ENCODE peak calls at places on chromosomes 11 and 22, in seven cellular contexts. W is fibroblast of lung, S is spleen, O is mesendoderm, B is adrenal gland, L is mucosa of descending colon, X is body of pancreas. Y is an unnamed sample.

GRCh38 chr11:116217006-116217405 is 555.8 kb downstream of the BUD13 start:
- DNase-seq in B (peak; percentile 49), X (peak; percentile 22), L (peak; percentile 31), S (no peak), O (peak; percentile 63), W (peak; percentile 31), Y (no peak)

GRCh38 chr11:119055901-119056300 is 1.1 kb downstream of the HYOU1 start:
- DNase-seq in B (no peak), X (no peak), L (no peak), W (peak; percentile 34), O (peak; percentile 52), S (no peak), Y (no peak)

GRCh38 chr11:134230339-134230738 is 5.9 kb downstream of the VPS26B start:
- DNase-seq in B (no peak), L (no peak), W (no peak), S (no peak), O (no peak), X (no peak), Y (no peak)

GRCh38 chr22:46961591-46962290 is 199.3 kb downstream of the TBC1D22A start:
- DNase-seq in B (no peak), S (no peak), X (no peak), W (no peak), O (no peak), L (no peak), Y (no peak)

GRCh38 chr11:1659478-1659877 is 29.9 kb downstream of the KRTAP5-5 start:
- DNase-seq in B (no peak), X (no peak), W (no peak), O (no peak), S (no peak), L (no peak), Y (no peak)

GRCh38 chr11:7896026-7896785 is 34.9 kb downstream of the OR10A6 start:
- DNase-seq in L (no peak), X (peak; percentile 37), B (no peak), S (no peak), O (no peak), W (peak; percentile 43), Y (no peak)

GRCh38 chr11:76077575-76078150 is 128.6 kb downstream of the WNT11 start:
- DNase-seq in S (no peak), W (no peak), B (no peak), O (no peak), X (no peak), L (no peak), Y (no peak)

GRCh38 chr11:61688368-61689163 is 8.4 kb downstream of the DAGLA start:
- DNase-seq in S (no peak), L (peak; percentile 83), B (peak; percentile 62), X (peak; percentile 70), W (peak; percentile 46), O (no peak), Y (no peak)

GRCh38 chr22:36753120-36753802 is 22.7 kb downstream of the IFT27 start:
- DNase-seq in X (peak; percentile 8), B (no peak), O (peak; percentile 19), W (no peak), L (no peak), S (no peak), Y (no peak)

GRCh38 chr11:112300094-112300786 is 39.6 kb upstream of the PLET1 start:
- DNase-seq in S (no peak), L (no peak), W (no peak), X (no peak), B (no peak), O (no peak), Y (no peak)

GRCh38 chr22:21047035-21047661 is 1.4 kb downstream of the LRRC74B start:
- DNase-seq in X (no peak), B (no peak), O (no peak), W (no peak), L (no peak), S (peak; percentile 41), Y (no peak)

GRCh38 chr11:19766206-19766605 is 53.6 kb downstream of the NAV2 start:
- DNase-seq in S (no peak), B (no peak), W (peak; percentile 28), O (peak; percentile 30), X (no peak), L (no peak), Y (no peak)

GRCh38 chr22:24153353-24153752 is 27.9 kb upstream of the SUSD2 start:
- DNase-seq in S (peak; percentile 85), O (no peak), L (no peak), X (no peak), B (no peak), W (no peak), Y (no peak)

GRCh38 chr22:35997438-35997837 is 31.2 kb downstream of the RBFOX2 start:
- DNase-seq in O (peak; percentile 49), L (no peak), S (no peak), X (no peak), W (peak; percentile 83), B (no peak), Y (no peak)

GRCh38 chr22:42326786-42327185 is 56.3 kb upstream of the TCF20 start:
- DNase-seq in O (no peak), X (no peak), S (no peak), B (no peak), W (peak; percentile 16), L (no peak), Y (no peak)

GRCh38 chr11:6911946-6912345 is 8.9 kb upstream of the OR2D3 start:
- DNase-seq in W (peak; percentile 36), B (no peak), S (no peak), L (no peak), O (no peak), X (peak; percentile 24), Y (no peak)

GRCh38 chr22:40258463-40259046 is 80.8 kb downstream of the TNRC6B start:
- DNase-seq in B (no peak), O (no peak), L (no peak), W (peak; percentile 20), S (no peak), X (no peak), Y (peak; percentile 24)

GRCh38 chr22:16789860-16790493 is 35.2 kb downstream of the XKR3 start:
- DNase-seq in S (no peak), W (no peak), L (no peak), B (no peak), X (no peak), O (no peak), Y (no peak)

GRCh38 chr22:16793831-16794230 is 31.4 kb downstream of the XKR3 start:
- DNase-seq in L (no peak), O (no peak), B (no peak), X (no peak), S (no peak), W (no peak), Y (no peak)
- H3K4me3 ChIP-seq in L (no peak overlapping the region), O (no peak overlapping the region), B (no peak overlapping the region), X (no peak overlapping the region), S (no peak overlapping the region), W (no peak overlapping the region), Y (no peak overlapping the region)

GRCh38 chr11:35157814-35158213 is 18.8 kb downstream of the CD44 start:
- DNase-seq in W (no peak), S (no peak), X (no peak), L (no peak), B (no peak), O (peak; percentile 55), Y (no peak)
- H3K4me3 ChIP-seq in W (no peak overlapping the region), S (no peak overlapping the region), X (no peak overlapping the region), L (no peak overlapping the region), B (no peak overlapping the region), O (no peak overlapping the region), Y (no peak overlapping the region)

GRCh38 chr11:28106351-28107043 is 1.5 kb downstream of the KIF18A start:
- DNase-seq in X (no peak), L (no peak), O (no peak), B (peak; percentile 15), W (no peak), S (peak; percentile 59), Y (no peak)
- H3K4me3 ChIP-seq in X (no peak overlapping the region), L (no peak overlapping the region), O (no peak overlapping the region), B (no peak overlapping the region), W (peak overlapping the region; percentile 76), S (peak overlapping the region; percentile 56), Y (peak overlapping the region; percentile 87)

GRCh38 chr22:50547231-50547851 is 1.6 kb downstream of the KLHDC7B start:
- DNase-seq in O (no peak), L (peak; percentile 28), S (peak; percentile 78), W (no peak), B (no peak), X (no peak), Y (no peak)
- H3K4me3 ChIP-seq in O (no peak overlapping the region), L (no peak overlapping the region), S (no peak overlapping the region), W (no peak overlapping the region), B (no peak overlapping the region), X (no peak overlapping the region), Y (no peak overlapping the region)

Y was measured in skeletal muscle cell.